ENCODE peak calls at places on chromosome 3, in eight cellular contexts. One of them, this sample, is unnamed.

GRCh38 chr3:32712506-32713055 is 27.6 kb downstream of the CNOT10 start:
- DNase-seq in fibroblast of lung: no peak
- DNase-seq in cardiac fibroblast: no peak
- DNase-seq in tibial nerve: no peak
- DNase-seq in HFF-Myc: no peak
- DNase-seq in HepG2: no peak
- DNase-seq in sigmoid colon: no peak
- DNase-seq in AG10803: peak
- DNase-seq in this sample: no peak

GRCh38 chr3:27544372-27544865 is 60.2 kb upstream of the SLC4A7 start:
- DNase-seq in fibroblast of lung: peak
- DNase-seq in cardiac fibroblast: peak
- DNase-seq in HepG2: no peak
- DNase-seq in HFF-Myc: no peak
- DNase-seq in sigmoid colon: no peak
- DNase-seq in tibial nerve: no peak
- DNase-seq in AG10803: peak
- DNase-seq in this sample: peak

GRCh38 chr3:162338514-162338913 is 841.9 kb downstream of the OTOL1 start:
- DNase-seq in cardiac fibroblast: peak
- DNase-seq in HFF-Myc: no peak
- DNase-seq in tibial nerve: no peak
- DNase-seq in HepG2: no peak
- DNase-seq in fibroblast of lung: peak
- DNase-seq in sigmoid colon: no peak
- DNase-seq in AG10803: no peak
- DNase-seq in this sample: peak

GRCh38 chr3:57298041-57298440 is 5.6 kb upstream of the ASB14 start:
- DNase-seq in sigmoid colon: no peak
- DNase-seq in cardiac fibroblast: peak
- DNase-seq in AG10803: no peak
- DNase-seq in HFF-Myc: no peak
- DNase-seq in tibial nerve: no peak
- DNase-seq in fibroblast of lung: no peak
- DNase-seq in HepG2: peak
- DNase-seq in this sample: peak

GRCh38 chr3:17140670-17141505 is 256.1 kb downstream of the PLCL2 start:
- DNase-seq in fibroblast of lung: peak
- DNase-seq in HepG2: no peak
- DNase-seq in cardiac fibroblast: peak
- DNase-seq in sigmoid colon: no peak
- DNase-seq in AG10803: peak
- DNase-seq in tibial nerve: peak
- DNase-seq in HFF-Myc: no peak
- DNase-seq in this sample: no peak

GRCh38 chr3:171620825-171621434 is 160.7 kb upstream of the TNIK start:
- DNase-seq in HFF-Myc: no peak
- DNase-seq in sigmoid colon: no peak
- DNase-seq in tibial nerve: no peak
- DNase-seq in cardiac fibroblast: peak
- DNase-seq in fibroblast of lung: no peak
- DNase-seq in HepG2: no peak
- DNase-seq in AG10803: no peak
- DNase-seq in this sample: peak

GRCh38 chr3:6260551-6261191 is 600.2 kb upstream of the GRM7 start:
- DNase-seq in HFF-Myc: no peak
- DNase-seq in sigmoid colon: no peak
- DNase-seq in tibial nerve: no peak
- DNase-seq in AG10803: no peak
- DNase-seq in fibroblast of lung: no peak
- DNase-seq in HepG2: no peak
- DNase-seq in cardiac fibroblast: no peak
- DNase-seq in this sample: no peak

GRCh38 chr3:25897019-25897418 is 107.1 kb downstream of the OXSM start:
- DNase-seq in AG10803: no peak
- DNase-seq in HFF-Myc: no peak
- DNase-seq in tibial nerve: no peak
- DNase-seq in cardiac fibroblast: peak
- DNase-seq in sigmoid colon: no peak
- DNase-seq in HepG2: peak
- DNase-seq in fibroblast of lung: no peak
- DNase-seq in this sample: peak

GRCh38 chr3:36842275-36842674 is 77.9 kb upstream of the DCLK3 start:
- DNase-seq in tibial nerve: no peak
- DNase-seq in AG10803: no peak
- DNase-seq in fibroblast of lung: no peak
- DNase-seq in HepG2: no peak
- DNase-seq in cardiac fibroblast: no peak
- DNase-seq in HFF-Myc: no peak
- DNase-seq in sigmoid colon: no peak
- DNase-seq in this sample: no peak

GRCh38 chr3:140470962-140471361 is 206.9 kb upstream of the TRIM42 start:
- DNase-seq in sigmoid colon: no peak
- DNase-seq in cardiac fibroblast: peak
- DNase-seq in tibial nerve: no peak
- DNase-seq in HFF-Myc: no peak
- DNase-seq in fibroblast of lung: no peak
- DNase-seq in AG10803: no peak
- DNase-seq in HepG2: no peak
- DNase-seq in this sample: no peak

GRCh38 chr3:40524222-40524570 is 564 bp upstream of the ZNF621 start:
- DNase-seq in HFF-Myc: no peak
- DNase-seq in tibial nerve: no peak
- DNase-seq in sigmoid colon: no peak
- DNase-seq in HepG2: no peak
- DNase-seq in AG10803: no peak
- DNase-seq in cardiac fibroblast: no peak
- DNase-seq in fibroblast of lung: peak
- DNase-seq in this sample: no peak

GRCh38 chr3:40763812-40764211 is 239.1 kb downstream of the ZNF621 start:
- DNase-seq in sigmoid colon: no peak
- DNase-seq in cardiac fibroblast: no peak
- DNase-seq in fibroblast of lung: no peak
- DNase-seq in AG10803: no peak
- DNase-seq in HepG2: no peak
- DNase-seq in tibial nerve: no peak
- DNase-seq in HFF-Myc: no peak
- DNase-seq in this sample: no peak

GRCh38 chr3:141231101-141231922 is at the start of gene PXYLP1:
- DNase-seq in AG10803: peak
- DNase-seq in tibial nerve: peak
- DNase-seq in cardiac fibroblast: peak
- DNase-seq in sigmoid colon: peak
- DNase-seq in HepG2: peak
- DNase-seq in HFF-Myc: peak
- DNase-seq in fibroblast of lung: peak
- DNase-seq in this sample: peak

GRCh38 chr3:111809196-111809595 is 49.9 kb upstream of the PHLDB2 start:
- DNase-seq in sigmoid colon: no peak
- DNase-seq in HepG2: peak
- DNase-seq in cardiac fibroblast: peak
- DNase-seq in fibroblast of lung: peak
- DNase-seq in tibial nerve: no peak
- DNase-seq in HFF-Myc: no peak
- DNase-seq in AG10803: peak
- DNase-seq in this sample: peak

GRCh38 chr3:108420926-108421325 is 89.5 kb downstream of the MYH15 start:
- DNase-seq in AG10803: peak
- DNase-seq in tibial nerve: no peak
- DNase-seq in sigmoid colon: no peak
- DNase-seq in fibroblast of lung: peak
- DNase-seq in cardiac fibroblast: peak
- DNase-seq in HepG2: no peak
- DNase-seq in HFF-Myc: no peak
- DNase-seq in this sample: peak

GRCh38 chr3:77169844-77170243 is 129.9 kb downstream of the ROBO2 start:
- DNase-seq in fibroblast of lung: no peak
- DNase-seq in cardiac fibroblast: no peak
- DNase-seq in HepG2: no peak
- DNase-seq in tibial nerve: no peak
- DNase-seq in HFF-Myc: no peak
- DNase-seq in AG10803: no peak
- DNase-seq in sigmoid colon: no peak
- DNase-seq in this sample: no peak

GRCh38 chr3:18080198-18080689 is 337.8 kb upstream of the TBC1D5 start:
- DNase-seq in HepG2: no peak
- DNase-seq in tibial nerve: no peak
- DNase-seq in HFF-Myc: no peak
- DNase-seq in cardiac fibroblast: peak
- DNase-seq in sigmoid colon: no peak
- DNase-seq in fibroblast of lung: peak
- DNase-seq in AG10803: peak
- DNase-seq in this sample: peak

GRCh38 chr3:71168043-71168720 is 415.3 kb downstream of the FOXP1 start:
- DNase-seq in HepG2: no peak
- DNase-seq in cardiac fibroblast: peak
- DNase-seq in fibroblast of lung: peak
- DNase-seq in sigmoid colon: no peak
- DNase-seq in HFF-Myc: no peak
- DNase-seq in tibial nerve: no peak
- DNase-seq in AG10803: peak
- DNase-seq in this sample: peak

DNA sequence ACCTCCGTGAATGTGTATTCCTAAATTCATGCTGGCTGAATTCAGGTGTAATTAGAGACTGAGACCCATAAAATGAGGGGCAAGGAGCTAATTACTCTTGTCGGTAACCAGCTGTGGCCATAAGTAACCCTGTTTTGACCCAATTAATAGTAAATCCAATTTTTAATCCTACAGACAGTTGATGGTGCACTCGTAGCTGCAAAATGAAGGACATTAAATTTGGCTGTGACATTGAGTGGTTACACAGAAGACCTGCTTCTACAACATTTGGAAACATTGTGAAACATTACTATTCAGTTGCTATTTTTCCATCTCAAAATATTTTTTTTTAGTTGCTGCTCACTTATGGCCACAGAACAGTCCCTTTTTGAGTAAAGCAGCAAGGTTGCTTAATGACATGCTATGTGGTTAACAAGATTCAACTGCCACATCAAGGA is 33.0 kb downstream of the MBNL1 start:
- DNase-seq in HepG2: no peak
- DNase-seq in sigmoid colon: no peak
- DNase-seq in cardiac fibroblast: no peak
- DNase-seq in tibial nerve: no peak
- DNase-seq in AG10803: peak
- DNase-seq in fibroblast of lung: no peak
- DNase-seq in HFF-Myc: no peak
- DNase-seq in this sample: no peak
- H3K4me3 ChIP-seq in HepG2: peak
- H3K4me3 ChIP-seq in sigmoid colon: peak
- H3K4me3 ChIP-seq in cardiac fibroblast: no peak
- H3K4me3 ChIP-seq in tibial nerve: peak
- H3K4me3 ChIP-seq in AG10803: peak
- H3K4me3 ChIP-seq in fibroblast of lung: peak
- H3K4me3 ChIP-seq in HFF-Myc: peak
- H3K4me3 ChIP-seq in this sample: peak

GRCh38 chr3:153163349-153164008 is 1.5 kb downstream of the RAP2B start:
- DNase-seq in tibial nerve: peak
- DNase-seq in AG10803: peak
- DNase-seq in HepG2: no peak
- DNase-seq in fibroblast of lung: peak
- DNase-seq in HFF-Myc: no peak
- DNase-seq in sigmoid colon: no peak
- DNase-seq in cardiac fibroblast: peak
- DNase-seq in this sample: peak
- TF ChIP-seq CTCF in tibial nerve: no peak
- TF ChIP-seq CTCF in AG10803: no peak
- TF ChIP-seq CTCF in HepG2: no peak
- TF ChIP-seq CTCF in fibroblast of lung: no peak
- TF ChIP-seq CTCF in HFF-Myc: no peak
- TF ChIP-seq CTCF in sigmoid colon: no peak
- TF ChIP-seq CTCF in cardiac fibroblast: no peak
- TF ChIP-seq CTCF in this sample: no peak

GRCh38 chr3:123595396-123595795 is 10.5 kb upstream of the HACD2 start:
- DNase-seq in AG10803: no peak
- DNase-seq in cardiac fibroblast: no peak
- DNase-seq in sigmoid colon: no peak
- DNase-seq in fibroblast of lung: no peak
- DNase-seq in tibial nerve: no peak
- DNase-seq in HepG2: no peak
- DNase-seq in HFF-Myc: no peak
- DNase-seq in this sample: no peak

GRCh38 chr3:123602325-123602724 is 17.5 kb upstream of the HACD2 start:
- DNase-seq in AG10803: peak
- DNase-seq in fibroblast of lung: peak
- DNase-seq in sigmoid colon: no peak
- DNase-seq in tibial nerve: no peak
- DNase-seq in cardiac fibroblast: peak
- DNase-seq in HepG2: peak
- DNase-seq in HFF-Myc: peak
- DNase-seq in this sample: peak

DNA sequence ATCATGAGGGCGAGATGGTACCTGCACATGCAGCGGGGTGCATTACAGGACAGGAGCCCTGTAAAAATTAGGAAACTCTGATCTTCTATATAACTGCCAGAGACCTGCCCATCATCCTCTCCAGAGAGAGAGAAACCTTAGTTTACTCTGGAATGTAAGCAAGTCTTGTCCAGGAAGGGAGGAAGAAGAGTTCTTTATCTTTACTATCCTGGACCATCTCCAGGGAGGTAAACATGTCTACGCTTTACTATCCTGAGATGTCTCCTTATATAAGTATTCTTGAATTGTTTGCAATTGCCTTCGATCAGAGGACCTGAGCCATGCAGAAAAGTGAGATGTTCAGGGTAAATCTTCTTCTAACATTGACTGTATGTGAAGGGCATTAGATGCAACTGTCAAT is 12.7 kb upstream of the HACD2 start:
- DNase-seq in tibial nerve: no peak
- DNase-seq in HepG2: no peak
- DNase-seq in cardiac fibroblast: no peak
- DNase-seq in HFF-Myc: no peak
- DNase-seq in sigmoid colon: no peak
- DNase-seq in fibroblast of lung: no peak
- DNase-seq in AG10803: no peak
- DNase-seq in this sample: no peak
- H3K4me3 ChIP-seq in tibial nerve: no peak
- H3K4me3 ChIP-seq in HepG2: no peak
- H3K4me3 ChIP-seq in cardiac fibroblast: no peak
- H3K4me3 ChIP-seq in HFF-Myc: no peak
- H3K4me3 ChIP-seq in sigmoid colon: no peak
- H3K4me3 ChIP-seq in fibroblast of lung: no peak
- H3K4me3 ChIP-seq in AG10803: no peak
- H3K4me3 ChIP-seq in this sample: no peak

DNA sequence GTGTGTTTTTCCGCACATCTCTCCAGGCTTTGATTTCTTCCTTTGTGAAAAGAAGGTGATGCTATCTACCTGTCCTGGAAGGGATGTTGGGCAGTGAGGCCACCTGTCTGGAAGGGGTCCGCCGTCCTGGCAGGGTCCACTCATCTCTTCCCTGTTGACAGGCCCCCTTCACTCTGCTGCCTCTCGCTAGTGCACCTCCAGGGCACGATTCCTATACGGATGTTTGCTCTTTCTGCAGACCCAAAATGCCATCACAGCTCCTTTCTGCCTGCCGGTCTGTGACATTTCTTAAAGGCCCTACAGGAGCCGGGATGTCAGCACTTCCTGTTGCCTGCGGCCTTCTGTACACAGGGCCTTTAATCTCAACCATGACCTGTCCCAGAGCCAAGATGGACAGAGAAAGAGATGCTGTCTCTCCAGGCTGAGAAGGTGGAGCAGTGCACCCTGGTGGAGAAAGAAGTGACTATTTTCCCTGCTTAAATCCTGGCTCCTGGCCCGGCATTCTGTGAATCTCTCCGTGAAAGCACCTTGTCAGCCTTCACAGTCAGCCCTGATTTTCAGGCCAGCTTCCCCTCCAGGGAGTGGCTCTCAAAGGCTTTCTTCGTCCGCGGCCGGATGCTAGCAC is 7.4 kb downstream of the FAM3D start:
- DNase-seq in HepG2: peak
- DNase-seq in tibial nerve: no peak
- DNase-seq in HFF-Myc: no peak
- DNase-seq in fibroblast of lung: peak
- DNase-seq in sigmoid colon: peak
- DNase-seq in AG10803: peak
- DNase-seq in cardiac fibroblast: peak
- DNase-seq in this sample: peak
- TF ChIP-seq CTCF in HepG2: peak
- TF ChIP-seq CTCF in tibial nerve: peak
- TF ChIP-seq CTCF in HFF-Myc: peak
- TF ChIP-seq CTCF in fibroblast of lung: peak
- TF ChIP-seq CTCF in sigmoid colon: no peak
- TF ChIP-seq CTCF in AG10803: peak
- TF ChIP-seq CTCF in cardiac fibroblast: peak
- TF ChIP-seq CTCF in this sample: peak

This sample was measured in fibroblast of pulmonary artery.